ENCODE peak calls at places on chromosome 16, in six cellular contexts. S is fibroblast of lung, O is adrenal gland, D is uterus, Z is ascending aorta, A is stomach. W is an unnamed sample.

GRCh38 chr16:22300427-22301071 is 3.3 kb downstream of the POLR3E start:
- DNase-seq in D (no peak), S (peak), A (peak), Z (no peak), O (peak), W (peak)

GRCh38 chr16:75092777-75093176 is 23.8 kb downstream of the LDHD start:
- DNase-seq in A (peak), Z (no peak), D (no peak), S (no peak), O (no peak), W (no peak)

GRCh38 chr16:14024300-14024699 is 46.8 kb upstream of the MRTFB start:
- DNase-seq in D (no peak), O (peak), Z (no peak), S (peak), A (no peak), W (no peak)

GRCh38 chr16:71426069-71426879 is 15.6 kb downstream of the TLE7 start:
- DNase-seq in S (peak), O (no peak), D (no peak), A (no peak), Z (no peak), W (no peak)

GRCh38 chr16:77331802-77332586 is 102.8 kb downstream of the ADAMTS18 start:
- DNase-seq in S (no peak), Z (no peak), O (no peak), A (no peak), D (no peak), W (no peak)

GRCh38 chr16:19005561-19006445 is 22.1 kb downstream of the TMC7 start:
- DNase-seq in A (peak), D (no peak), S (peak), O (no peak), Z (no peak), W (no peak)

GRCh38 chr16:3578121-3578520 is 918 bp upstream of the NLRC3 start:
- DNase-seq in D (no peak), S (no peak), O (no peak), A (no peak), Z (no peak), W (no peak)

GRCh38 chr16:30151091-30151490 is 28.1 kb upstream of the MAPK3 start:
- DNase-seq in S (no peak), O (no peak), Z (no peak), A (no peak), D (no peak), W (no peak)

GRCh38 chr16:65375651-65376050 is 253.8 kb upstream of the CDH11 start:
- DNase-seq in S (peak), Z (no peak), O (no peak), A (no peak), D (no peak), W (no peak)

GRCh38 chr16:59249049-59249448 is 514.9 kb upstream of the GOT2 start:
- DNase-seq in S (no peak), Z (no peak), A (no peak), D (no peak), O (no peak), W (no peak)

GRCh38 chr16:31471241-31471874 is 594 bp upstream of the TGFB1I1 start:
- DNase-seq in S (no peak), A (no peak), D (no peak), O (no peak), Z (no peak), W (no peak)

GRCh38 chr16:13997933-13998332 is 73.2 kb upstream of the MRTFB start:
- DNase-seq in A (no peak), O (peak), S (no peak), Z (peak), D (no peak), W (no peak)

GRCh38 chr16:28181557-28181914 is 30.2 kb downstream of the XPO6 start:
- DNase-seq in Z (peak), D (peak), S (peak), O (peak), A (peak), W (no peak)

GRCh38 chr16:89343501-89344291 is 126.2 kb downstream of the ZNF778 start:
- DNase-seq in D (no peak), S (peak), Z (no peak), A (no peak), O (no peak), W (no peak)

GRCh38 chr16:31869511-31870201 is 4.0 kb upstream of the ZNF267 start:
- DNase-seq in A (no peak), S (peak), D (no peak), Z (peak), O (peak), W (no peak)

GRCh38 chr16:88355093-88355388 is 27.7 kb upstream of the ZNF469 start:
- DNase-seq in Z (no peak), O (no peak), D (no peak), A (no peak), S (no peak), W (no peak)

GRCh38 chr16:2776500-2777139 is 460 bp downstream of the ELOB start:
- DNase-seq in O (no peak), S (no peak), A (no peak), D (peak), Z (no peak), W (no peak)

GRCh38 chr16:81036751-81037350 is 1.2 kb downstream of the ATMIN start:
- DNase-seq in O (no peak), D (no peak), Z (no peak), S (peak), A (no peak), W (no peak)

GRCh38 chr16:23832882-23833281 is 2.9 kb upstream of the PRKCB start:
- DNase-seq in Z (no peak), D (no peak), A (no peak), S (no peak), O (no peak), W (no peak)

GRCh38 chr16:3785413-3785812 is 68.1 kb upstream of the TRAP1 start:
- DNase-seq in Z (peak), A (no peak), S (no peak), O (no peak), D (no peak), W (no peak)

GRCh38 chr16:86362155-86362849 is 148.0 kb upstream of the FOXF1 start:
- DNase-seq in Z (no peak), O (no peak), A (no peak), S (no peak), D (no peak), W (no peak)

GRCh38 chr16:16150117-16150877 is 73.0 kb downstream of the ABCC6 start:
- DNase-seq in O (peak), S (peak), A (no peak), D (peak), Z (peak), W (peak)

GRCh38 chr16:66687906-66688625 is 8.5 kb downstream of the CMTM4 start:
- DNase-seq in O (no peak), Z (no peak), A (no peak), S (no peak), D (no peak), W (no peak)

GRCh38 chr16:4626396-4626795 is 1.8 kb downstream of the MGRN1 start:
- DNase-seq in S (no peak), D (no peak), Z (no peak), O (no peak), A (no peak), W (no peak)

GRCh38 chr16:70746040-70746707 is 54.8 kb downstream of the VAC14 start:
- DNase-seq in Z (peak), A (peak), O (peak), D (peak), S (peak), W (peak)

GRCh38 chr16:57941016-57941656 is 29.8 kb downstream of the CNGB1 start:
- DNase-seq in D (no peak), A (peak), O (peak), Z (no peak), S (peak), W (peak)

GRCh38 chr16:11079657-11080187 is 135.4 kb downstream of the CLEC16A start:
- DNase-seq in A (no peak), Z (no peak), D (peak), O (no peak), S (peak), W (no peak)

GRCh38 chr16:78130950-78131349 is 31.5 kb downstream of the WWOX start:
- DNase-seq in D (no peak), Z (no peak), A (no peak), O (no peak), S (no peak), W (no peak)

GRCh38 chr16:49281843-49282642 is 405 bp upstream of the CBLN1 start:
- DNase-seq in D (peak), Z (peak), O (peak), A (peak), S (peak), W (peak)

GRCh38 chr16:79668502-79668901 is 68.0 kb upstream of the MAF start:
- DNase-seq in A (no peak), S (no peak), D (no peak), Z (no peak), O (no peak), W (no peak)
- H3K27ac ChIP-seq in A (no peak), S (no peak), D (no peak), Z (no peak), O (no peak), W (no peak)

GRCh38 chr16:56861092-56861610 is 3.9 kb upstream of the SLC12A3 start:
- DNase-seq in A (no peak), S (peak), Z (no peak), O (no peak), D (no peak), W (no peak)
- H3K27ac ChIP-seq in A (no peak), S (no peak), Z (no peak), O (no peak), D (no peak), W (no peak)

GRCh38 chr16:8853611-8854010 is 15.2 kb downstream of the CARHSP1 start:
- DNase-seq in Z (no peak), O (no peak), A (no peak), D (no peak), S (no peak), W (no peak)
- H3K27ac ChIP-seq in Z (no peak), O (no peak), A (no peak), D (no peak), S (no peak), W (peak)

DNA sequence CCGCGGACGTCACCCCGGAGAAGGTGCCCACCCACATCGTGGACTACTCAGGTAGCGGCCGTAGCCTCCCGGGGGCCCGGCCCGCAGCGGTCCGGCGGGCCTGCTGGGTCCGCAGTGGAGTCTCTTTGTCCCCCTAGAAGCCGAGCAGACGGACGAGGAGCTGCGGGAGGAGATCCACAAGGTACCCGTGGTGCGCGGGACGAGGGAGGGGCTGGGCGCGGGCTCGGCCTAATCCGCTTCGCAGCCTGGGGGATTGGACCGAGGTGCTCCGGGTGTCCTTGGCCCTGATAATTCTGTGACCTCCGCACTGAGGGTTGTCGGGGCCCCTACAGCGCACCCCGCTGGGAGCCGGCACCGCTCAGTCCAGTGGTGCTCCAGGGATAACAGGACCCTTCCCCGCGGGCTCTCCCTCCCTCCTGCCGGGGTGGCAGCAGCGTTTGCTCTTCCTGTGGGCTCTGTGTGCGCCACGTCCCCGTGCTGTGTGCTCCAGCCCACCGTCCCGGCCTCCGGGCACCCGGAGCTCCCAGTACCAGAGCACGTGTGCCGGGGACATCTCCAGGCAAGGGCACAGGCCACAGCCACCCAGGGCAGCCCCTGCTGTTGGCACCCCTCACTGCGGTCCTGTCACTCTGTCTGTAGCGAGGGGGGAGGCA is 713 bp downstream of the RHOT2 start:
- DNase-seq in S (no peak), O (no peak), A (no peak), D (no peak), Z (no peak), W (no peak)
- H3K27ac ChIP-seq in S (peak), O (peak), A (peak), D (peak), Z (peak), W (peak)

DNA sequence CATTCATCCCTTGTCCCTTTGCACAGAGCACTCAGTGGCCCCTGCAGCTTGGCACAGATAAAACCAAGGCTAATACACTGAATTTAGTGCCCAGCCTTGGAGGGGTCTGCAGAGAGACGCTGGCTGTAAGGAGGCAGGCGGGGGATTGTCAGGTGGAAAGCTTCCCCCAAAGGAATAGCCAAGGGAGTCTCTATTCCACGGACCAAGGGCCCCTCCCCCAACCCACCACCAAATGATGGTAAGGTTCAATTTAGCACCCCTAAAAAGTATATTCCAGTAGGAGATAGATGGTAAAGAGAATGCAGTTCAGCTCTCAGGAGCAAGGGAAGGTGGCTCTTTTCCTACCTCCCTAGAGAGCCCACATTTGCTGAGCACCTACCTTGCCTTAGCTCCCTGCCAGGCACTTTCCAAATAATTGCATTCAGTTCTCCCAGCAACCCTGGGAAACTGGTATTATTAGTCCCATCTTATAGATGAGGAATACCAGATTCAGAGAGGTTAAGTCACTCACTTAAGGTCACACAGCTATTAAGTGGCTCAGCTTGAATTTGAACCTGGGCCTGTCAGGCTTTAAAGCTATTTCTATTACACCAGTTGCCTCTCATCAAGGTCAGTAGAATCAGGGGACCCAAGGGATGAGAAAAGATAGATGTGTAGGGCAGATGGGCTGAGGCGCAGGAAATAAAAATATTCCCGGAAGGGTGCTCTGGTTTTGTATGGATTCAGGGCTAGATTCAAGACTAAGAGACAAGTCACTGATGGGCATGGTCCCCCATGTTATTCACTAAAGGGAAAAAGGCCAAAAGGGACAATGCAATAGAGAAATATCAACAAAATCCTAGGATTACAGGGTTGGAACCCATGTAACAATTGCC is 20.0 kb upstream of the ZFHX3 start:
- DNase-seq in Z (no peak), S (no peak), O (no peak), D (no peak), A (no peak), W (no peak)
- H3K27ac ChIP-seq in Z (peak), S (peak), O (peak), D (peak), A (peak), W (peak)